ENCODE peak calls at places on chromosomes 3 and 15, in ten cellular contexts. X is astrocyte, G is heart right ventricle, R is upper lobe of right lung, L is aorta, M is cardiac muscle cell, E is fibroblast of lung, I is thyroid gland, Y is IMR-90, J is RWPE2. T is an unnamed sample.

GRCh38 chr3:125213946-125214542 is 1.5 kb upstream of the SLC12A8 start:
- DNase-seq in X (peak; percentile 86), G (no peak), R (no peak), L (no peak), M (no peak), E (no peak), I (no peak), Y (peak; percentile 44), J (no peak), T (no peak)

GRCh38 chr15:47757331-47757730 is 40.0 kb downstream of the SEMA6D start:
- DNase-seq in X (no peak), G (no peak), R (no peak), L (no peak), M (no peak), E (no peak), I (no peak), Y (no peak), J (no peak), T (no peak)

GRCh38 chr3:36796896-36797295 is 32.5 kb upstream of the DCLK3 start:
- DNase-seq in X (peak; percentile 52), G (no peak), R (no peak), L (no peak), M (no peak), E (no peak), I (no peak), Y (peak; percentile 37), J (no peak), T (no peak)

GRCh38 chr3:57752307-57752706 is 3.8 kb upstream of the SLMAP start:
- DNase-seq in X (peak; percentile 73), G (no peak), R (no peak), L (no peak), M (no peak), E (no peak), I (no peak), Y (peak; percentile 6), J (no peak), T (no peak)

GRCh38 chr3:188220097-188220788 is 66.3 kb downstream of the LPP start:
- DNase-seq in X (no peak), G (no peak), R (no peak), L (no peak), M (no peak), E (peak; percentile 60), I (no peak), Y (peak; percentile 73), J (no peak), T (no peak)

GRCh38 chr3:170869645-170870593 is at the start of gene RPL22L1:
- DNase-seq in X (peak; percentile 90), G (peak; percentile 92), R (peak; percentile 97), L (peak; percentile 98), M (peak; percentile 96), E (peak; percentile 96), I (peak; percentile 95), Y (peak; percentile 95), J (peak; percentile 92), T (peak; percentile 98)

GRCh38 chr3:189820365-189820720 is 189.2 kb downstream of the TP63 start:
- DNase-seq in X (no peak), G (no peak), R (no peak), L (no peak), M (no peak), E (no peak), I (no peak), Y (no peak), J (no peak), T (no peak)

GRCh38 chr15:69665641-69666091 is 213.0 kb downstream of the RPLP1 start:
- DNase-seq in X (no peak), G (no peak), R (no peak), L (no peak), M (peak; percentile 12), E (no peak), I (no peak), Y (no peak), J (peak; percentile 40), T (no peak)

GRCh38 chr3:117103645-117104044 is 394.1 kb downstream of the TUSC7 start:
- DNase-seq in X (no peak), G (no peak), R (no peak), L (no peak), M (no peak), E (no peak), I (no peak), Y (no peak), J (no peak), T (no peak)

GRCh38 chr3:43910750-43911149 is 220.0 kb downstream of the ABHD5 start:
- DNase-seq in X (no peak), G (no peak), R (no peak), L (no peak), M (no peak), E (no peak), I (no peak), Y (no peak), J (no peak), T (no peak)

DNA sequence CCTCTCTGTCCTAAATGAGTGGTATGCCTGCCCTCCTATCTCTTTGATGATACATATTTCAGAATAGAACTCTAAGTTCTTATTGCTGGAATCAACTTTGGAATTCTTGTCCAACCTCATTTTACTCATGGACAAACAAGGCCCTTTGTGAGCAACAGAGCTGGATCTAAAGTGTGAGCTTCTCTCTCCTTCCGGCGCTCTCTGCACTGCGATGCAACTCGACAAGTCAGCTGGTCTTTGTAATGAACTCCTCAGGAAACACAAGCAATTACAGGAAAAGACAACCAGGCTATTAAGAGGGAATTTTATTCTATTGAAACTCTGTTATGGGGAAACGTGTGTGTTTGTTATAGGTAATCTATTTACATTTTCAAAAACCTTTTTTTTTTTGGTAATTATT is 20.3 kb upstream of the NRROS start:
- DNase-seq in X (no peak), G (no peak), R (no peak), L (no peak), M (peak; percentile 39), E (no peak), I (no peak), Y (no peak), J (no peak), T (no peak)
- H3K27ac ChIP-seq in X (no peak overlapping the region), G (peak overlapping the region; percentile 58), R (peak overlapping the region; percentile 68), L (no peak overlapping the region), M (peak overlapping the region; percentile 87), E (no peak overlapping the region), I (no peak overlapping the region), Y (no peak overlapping the region), J (no peak overlapping the region), T (peak overlapping the region; percentile 6)

DNA sequence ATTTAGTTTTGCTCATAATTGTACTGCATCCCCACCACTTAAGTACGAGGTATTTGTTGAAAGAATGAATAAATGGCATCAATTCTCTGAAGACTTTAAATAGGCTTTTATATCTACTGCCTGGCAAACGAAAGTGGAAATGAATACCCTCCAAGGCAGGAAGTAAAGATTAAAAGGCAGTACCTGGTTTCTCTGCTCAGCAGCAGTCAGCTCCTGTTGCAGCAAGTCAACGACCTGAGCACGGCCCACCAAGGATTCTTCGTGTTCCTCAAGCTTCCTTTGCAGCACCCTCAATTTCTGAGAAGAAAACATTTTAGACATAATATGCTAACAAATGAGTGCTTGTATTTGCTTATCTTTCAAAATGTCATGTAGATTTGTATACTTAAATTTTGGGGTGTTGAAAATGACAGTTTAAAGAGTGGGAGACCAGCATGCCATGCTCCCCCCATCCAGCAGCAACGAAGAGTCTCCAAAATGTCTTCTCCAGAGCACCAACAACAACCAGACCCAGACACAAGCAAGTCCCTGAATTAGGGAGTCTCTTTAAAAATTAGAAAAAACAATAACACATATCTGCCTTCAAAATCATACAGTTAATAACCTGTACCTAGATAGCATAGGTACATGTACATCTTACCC is 31.2 kb downstream of the GOLGB1 start:
- DNase-seq in X (no peak), G (no peak), R (no peak), L (no peak), M (no peak), E (no peak), I (no peak), Y (no peak), J (no peak), T (no peak)
- H3K36me3 ChIP-seq in X (peaks cover 50% of the 10 kb centered on the region), G (peaks cover 99% of the 10 kb centered on the region), R (peaks cover 99% of the 10 kb centered on the region), L (no peaks in the 10 kb centered on the region), M (peaks cover 75% of the 10 kb centered on the region), E (peaks cover 6% of the 10 kb centered on the region), I (peaks cover 80% of the 10 kb centered on the region), Y (peaks cover 34% of the 10 kb centered on the region), J (peaks cover 98% of the 10 kb centered on the region), T (no peaks in the 10 kb centered on the region)

DNA sequence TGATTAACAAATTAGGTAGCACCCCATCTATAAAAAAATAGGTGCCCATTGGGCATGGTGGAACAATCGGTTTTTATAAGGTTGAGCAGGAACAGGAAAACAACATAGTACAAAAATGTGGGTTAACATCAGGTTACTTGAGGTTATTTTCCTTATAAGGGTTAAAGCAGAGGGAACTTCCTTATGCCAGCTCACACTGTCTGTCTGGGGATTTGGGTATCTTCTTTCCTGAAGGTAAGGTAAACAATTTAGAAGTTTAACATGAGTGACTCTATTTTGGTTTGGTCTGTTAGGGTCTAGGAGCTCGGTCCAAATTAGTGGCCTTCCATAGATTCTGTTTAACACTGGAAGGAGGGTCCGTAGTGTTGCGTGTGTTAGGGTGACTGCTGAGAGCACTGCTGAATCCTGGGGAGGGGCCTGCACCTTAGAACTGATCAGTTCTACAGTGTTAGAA is 14.7 kb downstream of the CHD2 start:
- DNase-seq in X (no peak), G (no peak), R (no peak), L (no peak), M (no peak), E (no peak), I (no peak), Y (no peak), J (no peak), T (no peak)
- H3K4me1 ChIP-seq in X (peaks cover 59% of the 10 kb centered on the region), G (peaks cover 94% of the 10 kb centered on the region), R (peaks cover 96% of the 10 kb centered on the region), L (peaks cover 1% of the 10 kb centered on the region), M (peaks cover 31% of the 10 kb centered on the region), E (peaks cover 9% of the 10 kb centered on the region), I (peaks cover 95% of the 10 kb centered on the region), Y (peaks cover 26% of the 10 kb centered on the region), J (peaks cover 77% of the 10 kb centered on the region), T (peaks cover 100% of the 10 kb centered on the region)

DNA sequence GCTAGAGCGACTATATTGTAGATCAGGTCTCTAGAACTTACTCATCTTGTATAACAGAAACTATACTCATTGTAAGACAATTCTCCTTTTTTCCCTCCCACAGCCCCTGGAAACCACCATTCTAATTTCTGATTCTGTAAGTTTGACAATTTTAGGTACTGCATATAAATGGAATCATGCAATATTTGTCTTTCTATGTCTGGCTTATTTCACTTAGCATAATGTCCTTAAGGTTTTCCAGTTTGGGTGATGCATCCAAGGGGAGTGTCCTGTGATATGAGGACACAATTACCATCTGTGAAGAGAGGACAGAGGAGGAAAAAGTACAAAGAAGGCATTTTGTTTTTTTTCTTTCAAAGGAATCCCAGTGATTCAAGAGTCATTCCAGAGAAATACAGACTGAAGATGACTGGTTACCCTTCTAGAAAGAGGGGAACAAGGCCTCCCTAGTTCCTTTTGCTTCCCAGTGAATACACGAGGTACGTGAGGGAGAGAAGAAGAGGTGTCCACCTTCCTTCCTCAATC is 514.7 kb upstream of the TGFBR2 start:
- DNase-seq in X (no peak), G (no peak), R (no peak), L (no peak), M (no peak), E (no peak), I (no peak), Y (no peak), J (no peak), T (no peak)
- H3K27ac ChIP-seq in X (no peak overlapping the region), G (no peak overlapping the region), R (no peak overlapping the region), L (no peak overlapping the region), M (no peak overlapping the region), E (no peak overlapping the region), I (no peak overlapping the region), Y (no peak overlapping the region), J (no peak overlapping the region), T (no peak overlapping the region)

GRCh38 chr3:45978348-45978747 is 17.3 kb downstream of the FYCO1 start:
- DNase-seq in X (no peak), G (no peak), R (peak; percentile 82), L (no peak), M (no peak), E (no peak), I (peak; percentile 97), Y (no peak), J (no peak), T (no peak)
- H3K36me3 ChIP-seq in X (peaks cover 19% of the 10 kb centered on the region), G (peaks cover 96% of the 10 kb centered on the region), R (peaks cover 73% of the 10 kb centered on the region), L (peaks cover 3% of the 10 kb centered on the region), M (peaks cover 40% of the 10 kb centered on the region), E (peaks cover 15% of the 10 kb centered on the region), I (peaks cover 28% of the 10 kb centered on the region), Y (peaks cover 34% of the 10 kb centered on the region), J (peaks cover 57% of the 10 kb centered on the region), T (no peaks in the 10 kb centered on the region)